ENCODE peak calls at places on chromosomes 11 and 22, in four cellular contexts. C, H, U and O are unnamed samples.

GRCh38 chr11:26626346-26626745 is 54.3 kb upstream of the MUC15 start:
- DNase-seq in C (peak), H (no peak), U (no peak), O (no peak)

GRCh38 chr11:2210366-2211112 is 38.9 kb upstream of the TH start:
- DNase-seq in C (no peak), H (no peak), U (peak), O (peak)

GRCh38 chr11:76385903-76386302 is 4.8 kb downstream of the GVQW3 start:
- DNase-seq in C (peak), H (no peak), U (no peak), O (no peak)

GRCh38 chr11:10263929-10264328 is 30.1 kb downstream of the SBF2 start:
- DNase-seq in C (peak), H (no peak), U (no peak), O (no peak)

GRCh38 chr22:42646569-42647525 is 2.3 kb downstream of the CYB5R3 start:
- DNase-seq in C (no peak), H (no peak), U (peak), O (no peak)

GRCh38 chr11:441043-441417 is 781 bp downstream of the ANO9 start:
- DNase-seq in C (no peak), H (no peak), U (no peak), O (no peak)

GRCh38 chr11:35787626-35788025 is 125.1 kb downstream of the TRIM44 start:
- DNase-seq in C (peak), H (no peak), U (no peak), O (no peak)

GRCh38 chr11:72584293-72584921 is 89.8 kb downstream of the PDE2A start:
- DNase-seq in C (no peak), H (peak), U (no peak), O (no peak)

GRCh38 chr11:93089474-93090102 is 108.2 kb downstream of the SLC36A4 start:
- DNase-seq in C (peak), H (peak), U (no peak), O (no peak)

GRCh38 chr22:38766076-38766777 is 10.4 kb upstream of the SUN2 start:
- DNase-seq in C (peak), H (no peak), U (peak), O (no peak)

GRCh38 chr11:132126973-132127900 is 756.8 kb downstream of the NTM start:
- DNase-seq in C (peak), H (peak), U (peak), O (no peak)

GRCh38 chr22:22343603-22344276 is 99.2 kb downstream of the VPREB1 start:
- DNase-seq in C (no peak), H (no peak), U (no peak), O (no peak)

DNA sequence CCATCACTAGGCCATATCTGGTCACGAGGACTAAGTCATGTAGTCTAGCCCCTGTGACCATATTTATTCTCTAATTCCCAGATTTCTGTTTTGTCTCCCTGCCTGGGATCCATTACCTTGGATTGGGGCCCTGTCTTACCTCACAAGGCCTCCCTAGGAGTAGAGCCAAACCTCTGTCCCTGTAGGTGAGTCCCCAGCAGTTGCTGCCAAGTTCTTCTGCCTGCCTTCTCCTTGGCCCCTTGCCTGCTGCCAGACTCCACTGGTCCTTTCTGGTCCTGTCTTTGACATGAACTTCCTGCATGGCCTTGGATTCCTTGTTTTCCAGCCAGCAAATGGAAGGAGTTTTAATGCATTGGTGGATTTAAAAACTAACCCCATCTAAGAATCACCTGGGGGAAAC is 35.6 kb upstream of the CADM1 start:
- DNase-seq in C (no peak), H (no peak), U (no peak), O (no peak)
- TF ChIP-seq CTCF in C (no peak), H (no peak), U (no peak), O (no peak)

GRCh38 chr11:63639195-63639832 is 25.1 kb upstream of the PLAAT3 start:
- DNase-seq in C (peak), H (no peak), U (peak), O (no peak)
- TF ChIP-seq CTCF in C (peak), H (peak), U (no peak), O (peak)

GRCh38 chr11:102309621-102310541 is 7.4 kb upstream of the BIRC3 start:
- DNase-seq in C (no peak), H (no peak), U (no peak), O (no peak)

GRCh38 chr11:102304686-102305085 is 12.6 kb upstream of the BIRC3 start:
- DNase-seq in C (no peak), H (no peak), U (no peak), O (no peak)

GRCh38 chr11:102306817-102307814 is 10.2 kb upstream of the BIRC3 start:
- DNase-seq in C (no peak), H (no peak), U (no peak), O (no peak)

GRCh38 chr11:102305352-102306047 is 11.8 kb upstream of the BIRC3 start:
- DNase-seq in C (no peak), H (no peak), U (no peak), O (no peak)

GRCh38 chr11:102306048-102306575 is 11.2 kb upstream of the BIRC3 start:
- DNase-seq in C (no peak), H (no peak), U (no peak), O (no peak)
- TF ChIP-seq CTCF in C (no peak), H (no peak), U (no peak), O (no peak)

DNA sequence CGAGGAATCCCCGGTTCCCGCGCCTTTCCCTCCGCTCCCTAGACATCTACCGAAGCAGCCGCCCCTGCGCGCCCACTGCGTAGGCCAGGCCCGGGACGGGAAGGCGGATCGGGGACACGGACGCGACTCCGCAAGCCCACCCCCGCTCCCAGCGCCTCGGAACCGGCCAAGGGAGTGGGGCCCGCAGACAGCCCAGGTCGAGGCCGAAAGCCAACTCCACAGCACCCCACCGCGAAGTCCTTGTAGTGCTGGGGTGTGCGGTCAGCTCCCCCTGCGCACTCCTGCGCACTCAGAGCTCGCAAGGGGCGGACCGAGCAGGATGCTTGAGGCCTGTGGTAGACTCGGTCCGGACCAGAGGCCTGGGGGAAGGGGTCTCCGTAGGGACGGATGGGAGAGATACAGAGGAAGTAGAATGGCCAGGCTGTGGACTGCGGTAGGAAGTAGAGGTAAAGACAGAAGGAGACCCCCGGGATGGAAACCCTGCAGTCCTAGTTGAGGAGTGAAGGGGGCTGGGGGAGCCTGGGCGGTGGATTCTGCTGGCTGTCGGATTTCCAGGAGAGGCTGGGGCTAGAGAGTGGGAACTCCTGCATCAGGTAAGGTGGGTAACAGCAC is 547 bp upstream of the SCARF2 start:
- DNase-seq in C (peak), H (peak), U (peak), O (no peak)
- TF ChIP-seq CTCF in C (no peak), H (no peak), U (no peak), O (no peak)